ENCODE peak calls at places on chromosomes 5 and 9, in seven cellular contexts. One of them, this sample, is unnamed.
A peak's percentile ranks its signal among the peaks of the same experiment; 100 is the strongest.

GRCh38 chr9:128892223-128892892 is 10.4 kb downstream of the LRRC8A start:
- DNase-seq in AG09319: peak; percentile 73
- DNase-seq in CD8-positive, alpha-beta T cell: peak; percentile 65
- DNase-seq in dorsolateral prefrontal cortex: peak; percentile 91
- DNase-seq in LNCaP clone FGC: no peak
- DNase-seq in hepatocyte: peak; percentile 79
- DNase-seq in BJ: peak; percentile 74
- DNase-seq in this sample: peak; percentile 97

GRCh38 chr5:36369092-36369737 is 67.5 kb upstream of the RANBP3L start:
- DNase-seq in hepatocyte: no peak
- DNase-seq in dorsolateral prefrontal cortex: no peak
- DNase-seq in CD8-positive, alpha-beta T cell: no peak
- DNase-seq in LNCaP clone FGC: peak; percentile 83
- DNase-seq in AG09319: no peak
- DNase-seq in BJ: no peak
- DNase-seq in this sample: peak; percentile 94

GRCh38 chr9:88085481-88085880 is 52.8 kb downstream of the SPATA31C2 start:
- DNase-seq in CD8-positive, alpha-beta T cell: no peak
- DNase-seq in BJ: no peak
- DNase-seq in AG09319: no peak
- DNase-seq in LNCaP clone FGC: no peak
- DNase-seq in dorsolateral prefrontal cortex: no peak
- DNase-seq in hepatocyte: no peak
- DNase-seq in this sample: no peak

GRCh38 chr5:65728219-65728618 is 6.2 kb downstream of the NLN start:
- DNase-seq in hepatocyte: no peak
- DNase-seq in dorsolateral prefrontal cortex: no peak
- DNase-seq in LNCaP clone FGC: no peak
- DNase-seq in BJ: no peak
- DNase-seq in AG09319: no peak
- DNase-seq in CD8-positive, alpha-beta T cell: no peak
- DNase-seq in this sample: no peak

GRCh38 chr5:107806271-107806670 is 135.5 kb upstream of the EFNA5 start:
- DNase-seq in hepatocyte: no peak
- DNase-seq in AG09319: no peak
- DNase-seq in dorsolateral prefrontal cortex: no peak
- DNase-seq in LNCaP clone FGC: no peak
- DNase-seq in CD8-positive, alpha-beta T cell: no peak
- DNase-seq in BJ: no peak
- DNase-seq in this sample: no peak

GRCh38 chr9:27353405-27354229 is 56.7 kb upstream of the EQTN start:
- DNase-seq in hepatocyte: no peak
- DNase-seq in dorsolateral prefrontal cortex: peak; percentile 94
- DNase-seq in AG09319: no peak
- DNase-seq in CD8-positive, alpha-beta T cell: no peak
- DNase-seq in BJ: no peak
- DNase-seq in LNCaP clone FGC: no peak
- DNase-seq in this sample: no peak

GRCh38 chr5:82164957-82165698 is 113.0 kb downstream of the RPS23 start:
- DNase-seq in BJ: no peak
- DNase-seq in AG09319: no peak
- DNase-seq in LNCaP clone FGC: peak; percentile 90
- DNase-seq in CD8-positive, alpha-beta T cell: no peak
- DNase-seq in dorsolateral prefrontal cortex: peak; percentile 20
- DNase-seq in hepatocyte: peak; percentile 23
- DNase-seq in this sample: peak; percentile 83

GRCh38 chr5:92309336-92309991 is 926.3 kb upstream of the ARRDC3 start:
- DNase-seq in BJ: peak; percentile 42
- DNase-seq in dorsolateral prefrontal cortex: no peak
- DNase-seq in hepatocyte: peak; percentile 45
- DNase-seq in CD8-positive, alpha-beta T cell: no peak
- DNase-seq in LNCaP clone FGC: peak; percentile 10
- DNase-seq in AG09319: peak; percentile 14
- DNase-seq in this sample: peak; percentile 49

GRCh38 chr5:139422307-139422893 is 16.9 kb downstream of the DNAJC18 start:
- DNase-seq in CD8-positive, alpha-beta T cell: peak; percentile 53
- DNase-seq in AG09319: peak; percentile 49
- DNase-seq in dorsolateral prefrontal cortex: peak; percentile 46
- DNase-seq in LNCaP clone FGC: no peak
- DNase-seq in BJ: no peak
- DNase-seq in hepatocyte: peak; percentile 73
- DNase-seq in this sample: peak; percentile 84

GRCh38 chr5:41641621-41642020 is 131.2 kb upstream of the PLCXD3 start:
- DNase-seq in BJ: no peak
- DNase-seq in dorsolateral prefrontal cortex: no peak
- DNase-seq in hepatocyte: no peak
- DNase-seq in CD8-positive, alpha-beta T cell: no peak
- DNase-seq in AG09319: no peak
- DNase-seq in LNCaP clone FGC: no peak
- DNase-seq in this sample: peak; percentile 9
- TF ChIP-seq CTCF in BJ: no peak
- TF ChIP-seq CTCF in dorsolateral prefrontal cortex: no peak
- TF ChIP-seq CTCF in hepatocyte: peak; percentile 37
- TF ChIP-seq CTCF in CD8-positive, alpha-beta T cell: no peak
- TF ChIP-seq CTCF in AG09319: peak; percentile 4
- TF ChIP-seq CTCF in LNCaP clone FGC: peak; percentile 28
- TF ChIP-seq CTCF in this sample: no peak

DNA sequence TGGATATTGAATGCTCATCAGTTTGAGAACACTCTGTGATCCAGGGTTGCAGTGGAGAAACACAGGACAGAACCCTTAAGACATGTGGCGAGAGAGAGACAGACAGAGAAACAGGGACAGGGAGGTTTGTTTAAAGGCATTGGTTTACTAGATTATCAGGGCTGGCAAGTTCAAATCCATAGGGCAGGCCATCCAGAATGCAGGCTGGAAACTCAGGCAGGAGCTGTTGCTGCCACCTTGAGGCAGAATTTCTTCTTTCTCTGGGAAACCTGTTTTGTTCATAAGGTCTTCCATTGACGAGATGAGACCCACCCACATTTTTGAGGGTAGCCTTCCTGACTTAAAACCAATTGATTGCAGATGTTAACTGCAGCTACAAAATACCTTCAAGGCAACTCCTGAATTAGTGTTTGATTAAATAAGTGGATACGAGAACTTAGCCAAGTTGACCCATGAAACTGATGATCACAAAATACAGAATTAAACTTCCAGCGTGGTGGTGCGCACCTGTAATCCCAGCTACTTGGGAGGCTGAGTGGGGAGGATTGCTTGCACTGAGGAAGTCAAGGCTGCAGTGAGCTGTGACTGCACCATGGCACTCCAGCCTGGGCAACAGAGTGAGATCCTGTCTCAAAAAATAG is 55.9 kb downstream of the NSUN2 start:
- DNase-seq in AG09319: peak; percentile 24
- DNase-seq in CD8-positive, alpha-beta T cell: peak; percentile 38
- DNase-seq in LNCaP clone FGC: peak; percentile 51
- DNase-seq in hepatocyte: peak; percentile 55
- DNase-seq in BJ: peak; percentile 20
- DNase-seq in dorsolateral prefrontal cortex: no peak
- DNase-seq in this sample: peak; percentile 54
- TF ChIP-seq CTCF in AG09319: peak; percentile 64
- TF ChIP-seq CTCF in CD8-positive, alpha-beta T cell: no peak
- TF ChIP-seq CTCF in LNCaP clone FGC: peak; percentile 83
- TF ChIP-seq CTCF in hepatocyte: peak; percentile 62
- TF ChIP-seq CTCF in BJ: peak; percentile 68
- TF ChIP-seq CTCF in dorsolateral prefrontal cortex: peak; percentile 48
- TF ChIP-seq CTCF in this sample: peak; percentile 65

GRCh38 chr5:141040093-141040762 is 10.9 kb upstream of the PCDHB1 start:
- DNase-seq in dorsolateral prefrontal cortex: peak; percentile 62
- DNase-seq in BJ: no peak
- DNase-seq in hepatocyte: peak; percentile 87
- DNase-seq in CD8-positive, alpha-beta T cell: no peak
- DNase-seq in LNCaP clone FGC: no peak
- DNase-seq in AG09319: no peak
- DNase-seq in this sample: peak; percentile 88
- TF ChIP-seq CTCF in dorsolateral prefrontal cortex: peak; percentile 76
- TF ChIP-seq CTCF in BJ: no peak
- TF ChIP-seq CTCF in hepatocyte: peak; percentile 83
- TF ChIP-seq CTCF in CD8-positive, alpha-beta T cell: no peak
- TF ChIP-seq CTCF in LNCaP clone FGC: peak; percentile 25
- TF ChIP-seq CTCF in AG09319: no peak
- TF ChIP-seq CTCF in this sample: peak; percentile 91

GRCh38 chr5:172058088-172058487 is 51.6 kb upstream of the FBXW11 start:
- DNase-seq in dorsolateral prefrontal cortex: no peak
- DNase-seq in CD8-positive, alpha-beta T cell: no peak
- DNase-seq in AG09319: no peak
- DNase-seq in LNCaP clone FGC: no peak
- DNase-seq in hepatocyte: no peak
- DNase-seq in BJ: no peak
- DNase-seq in this sample: no peak

GRCh38 chr5:172055421-172055820 is 49.0 kb upstream of the FBXW11 start:
- DNase-seq in LNCaP clone FGC: no peak
- DNase-seq in hepatocyte: no peak
- DNase-seq in CD8-positive, alpha-beta T cell: no peak
- DNase-seq in AG09319: no peak
- DNase-seq in BJ: no peak
- DNase-seq in dorsolateral prefrontal cortex: no peak
- DNase-seq in this sample: no peak

GRCh38 chr5:172064358-172064757 is 57.9 kb upstream of the FBXW11 start:
- DNase-seq in hepatocyte: no peak
- DNase-seq in AG09319: no peak
- DNase-seq in CD8-positive, alpha-beta T cell: no peak
- DNase-seq in dorsolateral prefrontal cortex: no peak
- DNase-seq in LNCaP clone FGC: no peak
- DNase-seq in BJ: no peak
- DNase-seq in this sample: no peak

GRCh38 chr5:172055996-172056395 is 49.6 kb upstream of the FBXW11 start:
- DNase-seq in hepatocyte: no peak
- DNase-seq in LNCaP clone FGC: no peak
- DNase-seq in AG09319: no peak
- DNase-seq in CD8-positive, alpha-beta T cell: no peak
- DNase-seq in BJ: no peak
- DNase-seq in dorsolateral prefrontal cortex: no peak
- DNase-seq in this sample: no peak

GRCh38 chr5:172059661-172060100 is 53.2 kb upstream of the FBXW11 start:
- DNase-seq in AG09319: no peak
- DNase-seq in BJ: no peak
- DNase-seq in LNCaP clone FGC: no peak
- DNase-seq in CD8-positive, alpha-beta T cell: no peak
- DNase-seq in hepatocyte: no peak
- DNase-seq in dorsolateral prefrontal cortex: no peak
- DNase-seq in this sample: peak; percentile 30
- TF ChIP-seq CTCF in AG09319: peak; percentile 54
- TF ChIP-seq CTCF in BJ: peak; percentile 59
- TF ChIP-seq CTCF in LNCaP clone FGC: peak; percentile 69
- TF ChIP-seq CTCF in CD8-positive, alpha-beta T cell: peak; percentile 43
- TF ChIP-seq CTCF in hepatocyte: peak; percentile 57
- TF ChIP-seq CTCF in dorsolateral prefrontal cortex: peak; percentile 50
- TF ChIP-seq CTCF in this sample: peak; percentile 64

DNA sequence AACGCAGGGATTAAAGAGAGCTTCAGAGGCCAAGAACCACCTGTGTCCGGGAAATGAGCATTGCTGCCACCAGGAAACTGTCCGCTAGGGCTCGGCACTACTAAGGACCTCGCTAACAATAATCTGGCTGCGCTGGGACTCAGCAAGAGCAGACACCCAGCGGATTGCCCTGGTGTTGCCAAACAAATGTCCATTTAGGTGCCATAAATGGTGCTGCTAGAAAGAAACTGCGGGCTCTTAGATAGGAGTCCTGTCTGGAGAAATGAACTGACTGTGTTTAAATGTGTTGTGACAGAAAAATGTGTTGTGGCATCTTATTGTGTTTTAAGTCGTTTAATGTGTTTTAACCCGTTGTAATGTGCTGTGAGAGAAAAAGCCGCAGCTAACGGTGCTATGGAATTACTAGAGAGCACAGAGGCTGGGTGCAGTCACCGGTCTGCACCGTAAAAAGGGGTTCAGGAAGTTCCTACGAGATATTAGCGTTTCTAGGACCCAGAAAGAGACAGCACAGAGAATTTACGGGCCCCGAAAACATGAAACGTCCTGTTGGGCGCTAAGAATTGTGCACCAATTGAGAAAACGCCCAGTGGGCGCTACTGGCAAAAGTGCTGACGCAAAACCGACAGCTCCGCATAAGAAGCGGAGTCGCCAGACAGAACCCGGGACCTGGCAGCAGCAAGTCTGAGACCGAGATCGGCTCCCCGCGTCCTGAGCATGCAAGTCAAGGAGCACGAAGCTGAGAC is 90.6 kb downstream of the ANXA2R start:
- DNase-seq in AG09319: no peak
- DNase-seq in LNCaP clone FGC: no peak
- DNase-seq in dorsolateral prefrontal cortex: no peak
- DNase-seq in CD8-positive, alpha-beta T cell: peak; percentile 76
- DNase-seq in BJ: no peak
- DNase-seq in hepatocyte: no peak
- DNase-seq in this sample: no peak
- TF ChIP-seq CTCF in AG09319: peak; percentile 30
- TF ChIP-seq CTCF in LNCaP clone FGC: no peak
- TF ChIP-seq CTCF in dorsolateral prefrontal cortex: no peak
- TF ChIP-seq CTCF in CD8-positive, alpha-beta T cell: no peak
- TF ChIP-seq CTCF in BJ: peak; percentile 59
- TF ChIP-seq CTCF in hepatocyte: no peak
- TF ChIP-seq CTCF in this sample: no peak

DNA sequence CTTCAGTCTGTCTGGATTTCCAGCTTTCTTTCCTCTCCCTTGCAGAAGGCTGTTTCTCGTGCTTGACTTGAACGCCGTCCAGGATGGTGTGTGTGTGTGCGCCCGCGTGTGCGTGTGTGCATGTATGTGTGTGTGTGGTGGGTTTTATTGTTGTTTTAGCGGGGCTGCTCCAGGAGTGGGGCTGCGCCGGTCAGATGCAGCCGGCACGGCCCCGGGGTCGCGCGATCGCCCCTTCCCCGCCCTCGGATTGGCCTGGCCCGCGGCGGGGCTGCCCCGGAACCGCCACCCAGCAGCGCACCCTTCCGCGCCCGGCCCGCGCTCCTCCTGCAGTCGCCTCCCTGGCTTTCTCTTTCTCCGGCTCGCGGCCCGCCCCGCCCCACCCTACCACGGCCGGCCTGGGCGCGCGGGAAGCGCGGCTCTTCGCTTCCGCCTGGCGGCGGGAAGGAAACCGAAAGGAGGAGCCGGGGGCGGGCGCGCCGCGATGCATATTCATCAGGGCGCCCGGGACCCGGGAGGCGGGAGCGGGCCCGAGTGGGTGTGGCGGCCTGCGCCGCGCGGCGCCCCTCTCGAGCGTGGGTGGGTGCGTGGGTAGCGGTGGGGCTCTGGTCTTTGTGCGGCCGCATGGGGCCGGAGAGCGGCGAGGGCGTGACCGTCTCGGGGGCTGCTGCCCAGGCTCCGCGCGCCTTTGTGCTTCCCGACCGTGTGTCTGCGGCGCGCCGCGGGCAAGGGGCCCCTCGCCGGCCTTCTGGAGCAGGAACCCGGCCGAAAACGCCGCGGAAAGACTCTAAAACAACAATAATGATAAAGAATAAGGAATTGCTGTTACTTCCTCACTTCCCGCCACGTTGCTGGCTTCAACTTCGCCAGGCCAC is 8.5 kb upstream of the NFIB start:
- DNase-seq in AG09319: no peak
- DNase-seq in hepatocyte: peak; percentile 97
- DNase-seq in dorsolateral prefrontal cortex: peak; percentile 85
- DNase-seq in LNCaP clone FGC: peak; percentile 68
- DNase-seq in BJ: peak; percentile 4
- DNase-seq in CD8-positive, alpha-beta T cell: peak; percentile 69
- DNase-seq in this sample: peak; percentile 94
- TF ChIP-seq CTCF in AG09319: peak; percentile 37
- TF ChIP-seq CTCF in hepatocyte: peak; percentile 54
- TF ChIP-seq CTCF in dorsolateral prefrontal cortex: peak; percentile 49
- TF ChIP-seq CTCF in LNCaP clone FGC: peak; percentile 31
- TF ChIP-seq CTCF in BJ: peak; percentile 43
- TF ChIP-seq CTCF in CD8-positive, alpha-beta T cell: no peak
- TF ChIP-seq CTCF in this sample: peak; percentile 38

GRCh38 chr5:5419291-5420210 is 2.9 kb upstream of the ICE1 start:
- DNase-seq in BJ: peak; percentile 46
- DNase-seq in AG09319: no peak
- DNase-seq in CD8-positive, alpha-beta T cell: no peak
- DNase-seq in dorsolateral prefrontal cortex: no peak
- DNase-seq in hepatocyte: peak; percentile 59
- DNase-seq in LNCaP clone FGC: peak; percentile 7
- DNase-seq in this sample: peak; percentile 68
- TF ChIP-seq CTCF in BJ: peak; percentile 74
- TF ChIP-seq CTCF in AG09319: peak; percentile 77
- TF ChIP-seq CTCF in CD8-positive, alpha-beta T cell: no peak
- TF ChIP-seq CTCF in dorsolateral prefrontal cortex: peak; percentile 57
- TF ChIP-seq CTCF in hepatocyte: peak; percentile 84
- TF ChIP-seq CTCF in LNCaP clone FGC: peak; percentile 89
- TF ChIP-seq CTCF in this sample: peak; percentile 75